ENCODE peak calls at places on chromosomes 4 and X, in six cellular contexts. S is brain microvascular endothelial cell, P is globus pallidus, H is A549, C is lower leg skin, V is neuronal stem cell. M is an unnamed sample.

GRCh38 chr4:87316961-87317360 is 5.7 kb downstream of the HSD17B13 start:
- DNase-seq in C (no peak), V (no peak), S (no peak), H (no peak), P (no peak), M (no peak)

GRCh38 chr4:158038718-158039117 is 134.1 kb downstream of the GASK1B start:
- DNase-seq in H (no peak), V (no peak), C (no peak), P (no peak), S (no peak), M (no peak)

GRCh38 chrX:71953391-71953790 is 42.7 kb downstream of the NHSL2 start:
- DNase-seq in C (no peak), P (no peak), S (no peak), V (no peak), H (no peak), M (no peak)

GRCh38 chr4:25068386-25068785 is 37.6 kb upstream of the LGI2 start:
- DNase-seq in S (no peak), V (no peak), C (no peak), H (no peak), P (no peak), M (no peak)

GRCh38 chr4:6327220-6327917 is 57.7 kb downstream of the WFS1 start:
- DNase-seq in C (peak; percentile 63), S (peak; percentile 50), H (peak; percentile 49), V (peak; percentile 74), P (peak; percentile 69), M (peak; percentile 73)

GRCh38 chrX:112527903-112528302 is 151.8 kb downstream of the LHFPL1 start:
- DNase-seq in S (no peak), V (no peak), C (no peak), P (no peak), H (no peak), M (no peak)

GRCh38 chr4:19134685-19135084 is 1113.1 kb upstream of the LCORL start:
- DNase-seq in P (no peak), V (no peak), S (no peak), C (no peak), H (no peak), M (no peak)

GRCh38 chr4:94345984-94346383 is 3.3 kb upstream of the HPGDS start:
- DNase-seq in C (no peak), H (no peak), V (no peak), S (no peak), P (peak; percentile 34), M (no peak)

GRCh38 chrX:153492543-153492942 is 2.2 kb upstream of the BGN start:
- DNase-seq in C (no peak), P (no peak), H (no peak), V (no peak), S (no peak), M (no peak)

GRCh38 chr4:55012363-55013255 is 112.8 kb downstream of the KDR start:
- DNase-seq in P (no peak), H (no peak), V (no peak), C (no peak), S (no peak), M (no peak)

GRCh38 chrX:120402363-120402762 is 40.5 kb downstream of the ATP1B4 start:
- DNase-seq in P (no peak), C (no peak), V (no peak), H (no peak), S (no peak), M (no peak)

GRCh38 chr4:24419147-24420034 is 165.0 kb downstream of the DHX15 start:
- DNase-seq in C (peak; percentile 58), H (peak; percentile 49), P (peak; percentile 29), V (peak; percentile 81), S (peak; percentile 43), M (peak; percentile 67)

GRCh38 chr4:151822331-151822730 is 61.5 kb upstream of the GATB start:
- DNase-seq in P (no peak), V (no peak), C (no peak), S (no peak), H (no peak), M (no peak)

GRCh38 chrX:8738588-8739189 is 6.8 kb upstream of the ANOS1 start:
- DNase-seq in V (no peak), S (no peak), C (no peak), P (peak; percentile 39), H (no peak), M (peak; percentile 27)

GRCh38 chr4:83114576-83114975 is at the start of gene PLAC8:
- DNase-seq in H (no peak), C (no peak), V (no peak), S (no peak), P (no peak), M (no peak)

GRCh38 chr4:120773641-120774040 is 148.9 kb downstream of the PRDM5 start:
- DNase-seq in S (no peak), H (no peak), V (no peak), P (no peak), C (no peak), M (no peak)

GRCh38 chr4:126778348-126778747 is 854.4 kb upstream of the INTU start:
- DNase-seq in P (no peak), C (no peak), H (no peak), V (no peak), S (peak; percentile 45), M (no peak)

GRCh38 chr4:86233681-86234080 is 126.2 kb downstream of the MAPK10 start:
- DNase-seq in V (no peak), C (no peak), S (peak; percentile 42), H (no peak), P (no peak), M (no peak)

GRCh38 chr4:100869266-100869665 is 351.4 kb upstream of the EMCN start:
- DNase-seq in C (no peak), S (no peak), V (no peak), H (no peak), P (no peak), M (no peak)

GRCh38 chr4:69843301-69843700 is 16.6 kb downstream of the SULT1E1 start:
- DNase-seq in H (no peak), C (no peak), V (no peak), S (no peak), P (no peak), M (no peak)

GRCh38 chrX:69298466-69299140 is 133.3 kb upstream of the PJA1 start:
- DNase-seq in C (no peak), P (no peak), H (no peak), S (no peak), V (no peak), M (no peak)

GRCh38 chrX:40871385-40872082 is 136.2 kb upstream of the MED14 start:
- DNase-seq in C (no peak), S (no peak), H (no peak), V (no peak), P (no peak), M (no peak)

GRCh38 chr4:53321151-53321987 is 44.5 kb downstream of the SCFD2 start:
- DNase-seq in H (no peak), C (no peak), S (peak; percentile 43), P (no peak), V (no peak), M (no peak)

M was measured in prostate gland.